ENCODE peak calls at places on chromosome 13, in four cellular contexts. One of them, this sample, is unnamed.

GRCh38 chr13:43686557-43686956 is 100.2 kb downstream of the ENOX1 start:
- DNase-seq in A549: peak; percentile 49
- DNase-seq in left lung: no peak
- DNase-seq in ascending aorta: no peak
- DNase-seq in this sample: peak; percentile 39

GRCh38 chr13:100646030-100646673 is 28.4 kb downstream of the TMTC4 start:
- DNase-seq in left lung: no peak
- DNase-seq in A549: peak; percentile 33
- DNase-seq in ascending aorta: no peak
- DNase-seq in this sample: no peak

GRCh38 chr13:76730220-76730619 is 156.0 kb downstream of the KCTD12 start:
- DNase-seq in ascending aorta: no peak
- DNase-seq in A549: no peak
- DNase-seq in left lung: no peak
- DNase-seq in this sample: no peak

GRCh38 chr13:42412812-42413795 is 141.2 kb downstream of the AKAP11 start:
- DNase-seq in left lung: no peak
- DNase-seq in ascending aorta: no peak
- DNase-seq in A549: no peak
- DNase-seq in this sample: peak; percentile 42

GRCh38 chr13:114109646-114110045 is 22.8 kb downstream of the RASA3 start:
- DNase-seq in ascending aorta: peak; percentile 62
- DNase-seq in A549: no peak
- DNase-seq in left lung: peak; percentile 78
- DNase-seq in this sample: peak; percentile 85

GRCh38 chr13:55577082-55577846 is 1563.5 kb upstream of the PRR20A start:
- DNase-seq in left lung: no peak
- DNase-seq in ascending aorta: no peak
- DNase-seq in A549: no peak
- DNase-seq in this sample: no peak

GRCh38 chr13:109331898-109332297 is 454.5 kb downstream of the IRS2 start:
- DNase-seq in left lung: no peak
- DNase-seq in A549: no peak
- DNase-seq in ascending aorta: no peak
- DNase-seq in this sample: no peak

GRCh38 chr13:102658678-102659077 is 36.2 kb downstream of the METTL21C start:
- DNase-seq in A549: no peak
- DNase-seq in ascending aorta: no peak
- DNase-seq in left lung: no peak
- DNase-seq in this sample: no peak

GRCh38 chr13:28031220-28031903 is 42.9 kb upstream of the URAD start:
- DNase-seq in A549: no peak
- DNase-seq in left lung: no peak
- DNase-seq in ascending aorta: no peak
- DNase-seq in this sample: peak; percentile 59

GRCh38 chr13:113528101-113528797 is 37.7 kb upstream of the DCUN1D2 start:
- DNase-seq in left lung: no peak
- DNase-seq in A549: no peak
- DNase-seq in ascending aorta: peak; percentile 45
- DNase-seq in this sample: peak; percentile 48

GRCh38 chr13:48266967-48267639 is 34.1 kb downstream of the ITM2B start:
- DNase-seq in left lung: no peak
- DNase-seq in ascending aorta: no peak
- DNase-seq in A549: no peak
- DNase-seq in this sample: no peak

GRCh38 chr13:94660695-94661324 is 51.5 kb downstream of the SOX21 start:
- DNase-seq in A549: peak; percentile 45
- DNase-seq in left lung: no peak
- DNase-seq in ascending aorta: no peak
- DNase-seq in this sample: no peak

GRCh38 chr13:41821195-41821594 is 139.7 kb downstream of the VWA8 start:
- DNase-seq in A549: no peak
- DNase-seq in left lung: no peak
- DNase-seq in ascending aorta: no peak
- DNase-seq in this sample: no peak

GRCh38 chr13:58876473-58876872 is 1244.9 kb downstream of the PCDH17 start:
- DNase-seq in ascending aorta: no peak
- DNase-seq in left lung: no peak
- DNase-seq in A549: no peak
- DNase-seq in this sample: no peak

GRCh38 chr13:113520571-113520970 is 30.1 kb upstream of the DCUN1D2 start:
- DNase-seq in A549: no peak
- DNase-seq in ascending aorta: peak; percentile 54
- DNase-seq in left lung: no peak
- DNase-seq in this sample: peak; percentile 31

GRCh38 chr13:34011552-34012085 is 193.7 kb downstream of the RFC3 start:
- DNase-seq in A549: peak; percentile 47
- DNase-seq in left lung: peak; percentile 45
- DNase-seq in ascending aorta: no peak
- DNase-seq in this sample: no peak

GRCh38 chr13:21971662-21972635 is 301.1 kb downstream of the FGF9 start:
- DNase-seq in ascending aorta: no peak
- DNase-seq in A549: no peak
- DNase-seq in left lung: no peak
- DNase-seq in this sample: peak; percentile 75

GRCh38 chr13:100675660-100676129 is 1.1 kb upstream of the TMTC4 start:
- DNase-seq in A549: no peak
- DNase-seq in left lung: no peak
- DNase-seq in ascending aorta: no peak
- DNase-seq in this sample: no peak

GRCh38 chr13:20566424-20566916 is 487 bp upstream of the IFT88 start:
- DNase-seq in left lung: no peak
- DNase-seq in ascending aorta: no peak
- DNase-seq in A549: peak; percentile 76
- DNase-seq in this sample: no peak

GRCh38 chr13:95185311-95185710 is 115.9 kb downstream of the ABCC4 start:
- DNase-seq in left lung: no peak
- DNase-seq in A549: no peak
- DNase-seq in ascending aorta: no peak
- DNase-seq in this sample: no peak

GRCh38 chr13:43786766-43787517 is at the start of gene ENOX1:
- DNase-seq in A549: peak; percentile 54
- DNase-seq in left lung: peak; percentile 81
- DNase-seq in ascending aorta: no peak
- DNase-seq in this sample: peak; percentile 86

GRCh38 chr13:79781829-79782540 is 301.0 kb downstream of the NDFIP2 start:
- DNase-seq in ascending aorta: no peak
- DNase-seq in left lung: no peak
- DNase-seq in A549: no peak
- DNase-seq in this sample: no peak

GRCh38 chr13:72852207-72852606 is 70.3 kb downstream of the PIBF1 start:
- DNase-seq in ascending aorta: no peak
- DNase-seq in left lung: peak; percentile 67
- DNase-seq in A549: no peak
- DNase-seq in this sample: no peak

GRCh38 chr13:69970521-69970920 is 137.1 kb upstream of the ATXN8OS start:
- DNase-seq in ascending aorta: no peak
- DNase-seq in A549: peak; percentile 0
- DNase-seq in left lung: no peak
- DNase-seq in this sample: no peak

GRCh38 chr13:30978981-30979956 is 46.8 kb downstream of the TEX26 start:
- DNase-seq in left lung: no peak
- DNase-seq in A549: peak; percentile 31
- DNase-seq in ascending aorta: no peak
- DNase-seq in this sample: peak; percentile 70

GRCh38 chr13:60043262-60043661 is 120.5 kb downstream of the DIAPH3 start:
- DNase-seq in ascending aorta: no peak
- DNase-seq in A549: no peak
- DNase-seq in left lung: no peak
- DNase-seq in this sample: no peak

GRCh38 chr13:29936961-29937360 is 86.5 kb upstream of the UBL3 start:
- DNase-seq in left lung: no peak
- DNase-seq in ascending aorta: no peak
- DNase-seq in A549: no peak
- DNase-seq in this sample: no peak

GRCh38 chr13:29933401-29933800 is 83.0 kb upstream of the UBL3 start:
- DNase-seq in A549: no peak
- DNase-seq in ascending aorta: no peak
- DNase-seq in left lung: no peak
- DNase-seq in this sample: no peak

GRCh38 chr13:29936051-29936813 is 85.8 kb upstream of the UBL3 start:
- DNase-seq in left lung: no peak
- DNase-seq in A549: no peak
- DNase-seq in ascending aorta: no peak
- DNase-seq in this sample: no peak

GRCh38 chr13:29935309-29935981 is 85.0 kb upstream of the UBL3 start:
- DNase-seq in ascending aorta: no peak
- DNase-seq in A549: no peak
- DNase-seq in left lung: no peak
- DNase-seq in this sample: no peak

DNA sequence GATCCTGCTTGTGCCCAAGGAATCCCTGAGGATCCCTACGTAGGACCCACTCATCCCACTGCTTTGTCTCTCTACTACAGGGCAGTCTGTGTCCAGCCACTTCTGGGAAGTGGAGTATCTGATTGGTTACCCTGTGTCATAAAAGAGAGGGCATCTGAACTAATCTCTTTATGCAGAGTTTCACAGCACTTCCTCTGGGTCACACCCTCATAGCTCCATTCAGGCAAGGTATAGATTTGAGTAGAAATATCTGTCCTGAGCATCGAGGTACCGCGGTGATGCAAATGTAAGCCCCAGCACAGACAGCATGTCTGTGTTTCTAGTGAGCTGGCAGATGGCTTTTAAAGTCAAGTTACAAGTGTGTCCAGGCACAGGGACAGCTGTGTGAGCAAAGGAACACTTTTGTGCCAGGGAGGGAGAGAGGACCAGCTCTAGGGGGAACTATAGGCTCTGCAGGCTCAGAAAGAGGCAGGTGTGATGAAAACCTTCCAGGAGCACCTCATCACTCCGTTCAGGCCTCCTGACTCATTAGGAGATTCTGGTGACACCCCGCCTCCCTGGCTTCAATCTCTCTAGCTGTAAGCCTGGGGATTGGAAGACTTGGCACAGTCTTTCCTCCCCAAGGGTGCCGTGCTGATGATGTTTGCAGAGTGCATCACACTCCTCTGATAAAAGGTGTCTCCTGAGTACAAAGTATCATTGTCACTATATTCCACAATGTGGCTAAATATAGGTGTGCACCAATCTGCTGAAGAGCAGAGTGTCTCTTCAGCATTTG is 84.3 kb upstream of the UBL3 start:
- DNase-seq in left lung: no peak
- DNase-seq in ascending aorta: no peak
- DNase-seq in A549: no peak
- DNase-seq in this sample: peak; percentile 47
- H3K4me1 ChIP-seq in left lung: peaks cover 17% of the 10 kb centered on the region
- H3K4me1 ChIP-seq in ascending aorta: no peaks in the 10 kb centered on the region
- H3K4me1 ChIP-seq in A549: no peaks in the 10 kb centered on the region
- H3K4me1 ChIP-seq in this sample: peaks cover 5% of the 10 kb centered on the region

DNA sequence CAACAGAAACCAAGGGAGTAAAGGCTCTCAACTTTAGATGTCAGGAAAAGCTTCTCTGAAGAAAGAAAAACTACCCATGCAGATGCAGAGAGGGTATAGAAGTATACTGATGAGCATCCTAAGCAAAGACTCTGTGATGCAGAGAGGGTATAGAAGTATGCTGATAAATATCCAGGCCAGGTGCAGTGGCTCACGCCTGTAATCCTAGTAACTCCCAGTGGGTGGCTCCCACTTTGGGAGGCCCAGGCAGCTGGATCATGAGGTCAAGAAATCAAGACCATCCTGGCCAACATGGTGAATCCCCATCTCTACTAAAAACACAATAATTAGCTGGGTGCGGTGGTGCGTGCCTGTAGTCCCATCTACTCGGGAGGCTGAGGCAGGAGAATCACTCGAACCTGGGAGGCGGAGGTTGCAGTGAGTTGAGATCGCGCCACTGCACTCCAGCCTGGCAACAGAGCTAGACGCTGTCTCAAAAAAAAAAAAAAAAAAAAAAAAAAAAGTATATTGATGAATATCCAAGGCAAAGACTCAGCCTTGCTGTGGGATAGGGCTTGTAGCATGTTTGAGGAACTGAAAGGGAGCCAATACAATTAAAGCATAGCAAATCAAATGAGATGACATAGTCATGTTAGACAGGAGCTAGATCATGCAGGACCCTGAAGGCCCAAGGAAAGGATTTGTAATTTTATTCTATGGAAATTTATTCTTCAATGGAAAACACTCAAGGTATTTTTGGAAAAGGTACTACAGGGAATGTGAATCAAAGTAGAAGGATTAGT is 14.9 kb downstream of the UBL3 start:
- DNase-seq in A549: no peak
- DNase-seq in left lung: no peak
- DNase-seq in ascending aorta: no peak
- DNase-seq in this sample: no peak
- H3K4me1 ChIP-seq in A549: peaks cover 4% of the 10 kb centered on the region
- H3K4me1 ChIP-seq in left lung: peaks cover 5% of the 10 kb centered on the region
- H3K4me1 ChIP-seq in ascending aorta: peaks cover 2% of the 10 kb centered on the region
- H3K4me1 ChIP-seq in this sample: peaks cover 6% of the 10 kb centered on the region

GRCh38 chr13:97257228-97257755 is 35.2 kb downstream of the MBNL2 start:
- DNase-seq in ascending aorta: no peak
- DNase-seq in A549: peak; percentile 23
- DNase-seq in left lung: no peak
- DNase-seq in this sample: no peak
- H3K4me1 ChIP-seq in ascending aorta: peaks cover 74% of the 10 kb centered on the region
- H3K4me1 ChIP-seq in A549: peaks cover 90% of the 10 kb centered on the region
- H3K4me1 ChIP-seq in left lung: peaks cover 73% of the 10 kb centered on the region
- H3K4me1 ChIP-seq in this sample: peaks cover 45% of the 10 kb centered on the region

GRCh38 chr13:39567569-39567968 is 35.4 kb downstream of the LHFPL6 start:
- DNase-seq in ascending aorta: no peak
- DNase-seq in A549: no peak
- DNase-seq in left lung: no peak
- DNase-seq in this sample: no peak

GRCh38 chr13:39561971-39562370 is 41.0 kb downstream of the LHFPL6 start:
- DNase-seq in left lung: no peak
- DNase-seq in A549: no peak
- DNase-seq in ascending aorta: no peak
- DNase-seq in this sample: no peak

GRCh38 chr13:39565036-39565949 is 37.7 kb downstream of the LHFPL6 start:
- DNase-seq in A549: peak; percentile 41
- DNase-seq in ascending aorta: peak; percentile 65
- DNase-seq in left lung: no peak
- DNase-seq in this sample: no peak

GRCh38 chr13:39571502-39572092 is 31.4 kb downstream of the LHFPL6 start:
- DNase-seq in A549: no peak
- DNase-seq in left lung: no peak
- DNase-seq in ascending aorta: no peak
- DNase-seq in this sample: peak; percentile 27

DNA sequence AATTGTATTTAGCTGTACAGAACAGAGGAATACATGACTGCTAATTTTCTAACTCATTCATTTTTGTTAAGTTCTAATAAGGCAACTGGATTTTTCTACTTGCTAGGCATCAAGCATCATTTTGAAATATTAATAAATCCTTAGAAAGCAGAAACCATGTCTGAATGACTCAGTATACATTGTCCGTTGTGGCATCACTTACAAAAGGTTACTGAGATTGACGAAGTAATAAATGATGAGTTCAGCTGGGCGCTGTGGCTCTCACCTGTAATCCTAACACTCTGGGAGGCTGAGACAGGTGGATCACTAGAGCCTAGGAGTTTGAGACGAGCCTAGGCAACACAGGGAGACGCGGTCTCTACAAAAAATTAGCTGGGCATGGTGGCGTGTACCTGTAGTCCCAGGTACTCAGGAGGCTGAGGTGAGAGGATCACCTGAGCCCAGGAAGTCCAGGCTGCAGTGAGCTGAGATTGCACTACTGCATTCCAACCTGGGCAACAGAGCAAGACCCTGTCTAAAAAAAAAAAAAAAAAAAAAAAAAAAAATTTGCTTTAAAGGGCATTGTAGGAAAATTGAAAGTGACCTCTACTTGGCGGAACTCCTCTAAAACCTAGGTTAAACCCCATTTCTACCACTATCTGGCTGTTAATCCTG is 36.6 kb downstream of the LHFPL6 start:
- DNase-seq in ascending aorta: no peak
- DNase-seq in A549: no peak
- DNase-seq in left lung: no peak
- DNase-seq in this sample: no peak
- H3K4me1 ChIP-seq in ascending aorta: peaks cover 21% of the 10 kb centered on the region
- H3K4me1 ChIP-seq in A549: peaks cover 34% of the 10 kb centered on the region
- H3K4me1 ChIP-seq in left lung: no peaks in the 10 kb centered on the region
- H3K4me1 ChIP-seq in this sample: peaks cover 8% of the 10 kb centered on the region

This sample was measured in right cardiac atrium.